ENCODE peak calls at places on chromosomes 12 and 14, in eight cellular contexts. X is AG10803; S is substantia nigra; K is aorta; E is HT-29; I is central memory CD4-positive, alpha-beta T cell; G is occipital lobe; Z is LoVo. W is an unnamed sample.

GRCh38 chr14:92635031-92635430 is 113.4 kb downstream of the LGMN start:
- DNase-seq in K (no peak), X (no peak), I (no peak), Z (no peak), G (no peak), S (no peak), E (peak; percentile 3), W (no peak)

GRCh38 chr12:57101892-57102695 is 9.1 kb downstream of the STAT6 start:
- DNase-seq in G (no peak), S (no peak), E (peak; percentile 72), X (no peak), K (peak; percentile 42), Z (peak; percentile 40), I (no peak), W (peak; percentile 51)

GRCh38 chr12:112243255-112243965 is 118.0 kb downstream of the TRAFD1 start:
- DNase-seq in E (no peak), S (no peak), I (no peak), X (no peak), G (peak; percentile 35), Z (no peak), K (no peak), W (no peak)

GRCh38 chr12:45191239-45191638 is 24.7 kb upstream of the ANO6 start:
- DNase-seq in K (no peak), X (peak; percentile 65), G (no peak), E (no peak), S (no peak), Z (peak; percentile 17), I (no peak), W (no peak)

GRCh38 chr12:106246891-106247730 is 709 bp downstream of the CKAP4 start:
- DNase-seq in Z (peak; percentile 43), I (peak; percentile 58), S (peak; percentile 31), K (peak; percentile 91), X (peak; percentile 76), G (peak; percentile 22), E (peak; percentile 45), W (peak; percentile 53)

GRCh38 chr14:91929700-91930099 is 17.8 kb downstream of the FBLN5 start:
- DNase-seq in S (no peak), X (peak; percentile 55), G (no peak), Z (no peak), E (no peak), I (no peak), K (peak; percentile 64), W (no peak)

GRCh38 chr12:18718462-18718861 is 19.4 kb downstream of the PLCZ1 start:
- DNase-seq in G (no peak), E (no peak), X (no peak), Z (no peak), S (no peak), K (no peak), I (no peak), W (no peak)

GRCh38 chr14:31380106-31380505 is 40.2 kb downstream of the HEATR5A start:
- DNase-seq in G (no peak), Z (no peak), E (no peak), S (no peak), X (no peak), K (no peak), I (no peak), W (no peak)

GRCh38 chr14:96090441-96091148 is 51.4 kb downstream of the C14orf132 start:
- DNase-seq in E (no peak), G (peak; percentile 41), Z (no peak), S (peak; percentile 50), X (peak; percentile 80), I (no peak), K (peak; percentile 80), W (no peak)

GRCh38 chr14:105056303-105056831 is 8.9 kb downstream of the GPR132 start:
- DNase-seq in Z (no peak), I (no peak), X (no peak), S (no peak), G (no peak), E (no peak), K (no peak), W (no peak)

GRCh38 chr14:69423279-69423678 is 24.8 kb downstream of the SLC39A9 start:
- DNase-seq in Z (no peak), G (no peak), I (no peak), E (no peak), X (peak; percentile 54), S (no peak), K (no peak), W (no peak)

GRCh38 chr14:104265918-104266642 is 127.7 kb downstream of the KIF26A start:
- DNase-seq in K (peak; percentile 49), E (no peak), I (no peak), S (no peak), X (no peak), G (no peak), Z (no peak), W (no peak)

GRCh38 chr14:95756751-95757150 is 42.8 kb upstream of the TCL1A start:
- DNase-seq in I (no peak), E (no peak), Z (no peak), S (no peak), X (no peak), K (no peak), G (no peak), W (no peak)

GRCh38 chr12:89827592-89827991 is 119.0 kb upstream of the ATP2B1 start:
- DNase-seq in S (no peak), E (no peak), Z (no peak), K (no peak), G (no peak), I (no peak), X (no peak), W (no peak)

GRCh38 chr12:121748571-121749265 is 36.2 kb downstream of the TMEM120B start:
- DNase-seq in I (peak; percentile 6), X (peak; percentile 35), S (no peak), K (no peak), E (peak; percentile 48), G (no peak), Z (no peak), W (no peak)

W was measured in immature natural killer cell.